ENCODE peak calls at places on chromosomes 4 and X, in ten cellular contexts. A, Y, C, M, O, P, N, W, U and S are unnamed samples.

GRCh38 chr4:79297029-79297428 is 28.8 kb downstream of the NAA11 start:
- DNase-seq in A (no peak), Y (no peak), C (no peak), M (no peak), O (no peak), P (no peak), N (no peak), W (no peak), U (no peak), S (no peak)

GRCh38 chr4:37687175-37687525 is 974 bp upstream of the RELL1 start:
- DNase-seq in A (no peak), Y (no peak), C (no peak), M (no peak), O (no peak), P (no peak), N (no peak), W (no peak), U (no peak), S (no peak)

GRCh38 chr4:111631157-111631999 is 513.9 kb upstream of the FAM241A start:
- DNase-seq in A (peak), Y (peak), C (no peak), M (peak), O (no peak), P (no peak), N (no peak), W (no peak), U (no peak), S (peak)

GRCh38 chr4:139416073-139416673 is 37.7 kb upstream of the RAB33B start:
- DNase-seq in A (peak), Y (peak), C (no peak), M (peak), O (no peak), P (no peak), N (peak), W (no peak), U (no peak), S (peak)

GRCh38 chr4:95167809-95168208 is 381.0 kb downstream of the UNC5C start:
- DNase-seq in A (no peak), Y (no peak), C (no peak), M (no peak), O (no peak), P (no peak), N (no peak), W (no peak), U (no peak), S (peak)

GRCh38 chrX:39065051-39065871 is 264.0 kb downstream of the MID1IP1 start:
- DNase-seq in A (no peak), Y (no peak), C (no peak), M (no peak), O (peak), P (no peak), N (no peak), W (no peak), U (peak), S (no peak)

GRCh38 chrX:118459494-118459893 is 36.1 kb upstream of the DOCK11 start:
- DNase-seq in A (peak), Y (peak), C (no peak), M (peak), O (no peak), P (no peak), N (peak), W (no peak), U (peak), S (peak)

GRCh38 chr4:106695846-106696245 is 327.3 kb upstream of the GIMD1 start:
- DNase-seq in A (no peak), Y (no peak), C (no peak), M (no peak), O (no peak), P (no peak), N (no peak), W (no peak), U (no peak), S (no peak)

GRCh38 chrX:19981987-19982386 is 8.9 kb downstream of the BCLAF3 start:
- DNase-seq in A (no peak), Y (no peak), C (no peak), M (no peak), O (no peak), P (no peak), N (no peak), W (no peak), U (no peak), S (no peak)

GRCh38 chr4:83174844-83175414 is 60.4 kb upstream of the PLAC8 start:
- DNase-seq in A (no peak), Y (no peak), C (no peak), M (no peak), O (no peak), P (no peak), N (no peak), W (no peak), U (no peak), S (no peak)

GRCh38 chr4:19402666-19403065 is 849.0 kb upstream of the SLIT2 start:
- DNase-seq in A (peak), Y (no peak), C (no peak), M (no peak), O (no peak), P (no peak), N (no peak), W (no peak), U (no peak), S (no peak)

GRCh38 chr4:25552580-25553271 is 102.9 kb upstream of the SLC34A2 start:
- DNase-seq in A (no peak), Y (no peak), C (no peak), M (peak), O (peak), P (no peak), N (no peak), W (no peak), U (no peak), S (no peak)

GRCh38 chr4:328729-329128 is 8.9 kb upstream of the ZNF141 start:
- DNase-seq in A (no peak), Y (no peak), C (no peak), M (no peak), O (no peak), P (no peak), N (no peak), W (no peak), U (no peak), S (no peak)

GRCh38 chr4:121308328-121308663 is 72.5 kb downstream of the QRFPR start:
- DNase-seq in A (no peak), Y (no peak), C (no peak), M (no peak), O (no peak), P (no peak), N (no peak), W (no peak), U (no peak), S (peak)

GRCh38 chr4:120611092-120611491 is 311.4 kb downstream of the PRDM5 start:
- DNase-seq in A (no peak), Y (no peak), C (no peak), M (no peak), O (no peak), P (no peak), N (no peak), W (no peak), U (no peak), S (no peak)

GRCh38 chr4:55906999-55907398 is 41.7 kb upstream of the CEP135 start:
- DNase-seq in A (peak), Y (no peak), C (no peak), M (peak), O (no peak), P (no peak), N (peak), W (no peak), U (no peak), S (peak)

GRCh38 chr4:95728145-95728544 is 111.7 kb upstream of the PDHA2 start:
- DNase-seq in A (no peak), Y (peak), C (no peak), M (no peak), O (no peak), P (no peak), N (no peak), W (no peak), U (no peak), S (peak)

GRCh38 chr4:184961693-184962092 is 56.6 kb upstream of the HELT start:
- DNase-seq in A (no peak), Y (no peak), C (no peak), M (no peak), O (peak), P (no peak), N (no peak), W (no peak), U (no peak), S (no peak)

GRCh38 chr4:43782391-43782790 is 666.2 kb downstream of the KCTD8 start:
- DNase-seq in A (no peak), Y (no peak), C (no peak), M (peak), O (no peak), P (no peak), N (no peak), W (no peak), U (no peak), S (no peak)

GRCh38 chr4:186701273-186701672 is 22.4 kb downstream of the FAT1 start:
- DNase-seq in A (peak), Y (peak), C (no peak), M (no peak), O (peak), P (no peak), N (no peak), W (no peak), U (no peak), S (peak)

GRCh38 chr4:182770969-182771330 is 146.2 kb downstream of the DCTD start:
- DNase-seq in A (peak), Y (peak), C (no peak), M (no peak), O (no peak), P (no peak), N (no peak), W (no peak), U (no peak), S (no peak)

GRCh38 chr4:177380730-177381287 is 61.4 kb downstream of the AGA start:
- DNase-seq in A (no peak), Y (no peak), C (no peak), M (no peak), O (no peak), P (no peak), N (peak), W (no peak), U (no peak), S (no peak)

GRCh38 chr4:153486281-153487151 is 20.4 kb downstream of the TMEM131L start:
- DNase-seq in A (peak), Y (peak), C (no peak), M (peak), O (peak), P (no peak), N (peak), W (no peak), U (no peak), S (peak)

GRCh38 chrX:114075073-114075673 is 508.7 kb upstream of the HTR2C start:
- DNase-seq in A (no peak), Y (peak), C (no peak), M (no peak), O (no peak), P (no peak), N (no peak), W (no peak), U (no peak), S (no peak)

GRCh38 chr4:165288639-165289428 is 38.6 kb upstream of the MSMO1 start:
- DNase-seq in A (peak), Y (peak), C (no peak), M (peak), O (no peak), P (no peak), N (no peak), W (no peak), U (no peak), S (peak)

GRCh38 chr4:185395255-185395955 is at the start of gene LRP2BP:
- DNase-seq in A (no peak), Y (no peak), C (no peak), M (peak), O (no peak), P (no peak), N (no peak), W (no peak), U (no peak), S (peak)

GRCh38 chr4:31682796-31683195 is 962.6 kb downstream of the PCDH7 start:
- DNase-seq in A (no peak), Y (peak), C (no peak), M (no peak), O (no peak), P (no peak), N (no peak), W (no peak), U (no peak), S (peak)

GRCh38 chrX:9626379-9626778 is 139.3 kb downstream of the GPR143 start:
- DNase-seq in A (peak), Y (no peak), C (no peak), M (no peak), O (no peak), P (no peak), N (no peak), W (no peak), U (no peak), S (no peak)

GRCh38 chrX:132015875-132016274 is 7.2 kb upstream of the STK26 start:
- DNase-seq in A (no peak), Y (no peak), C (no peak), M (no peak), O (no peak), P (no peak), N (no peak), W (no peak), U (no peak), S (no peak)